ENCODE peak calls at places on chromosomes 5 and 9, in nine cellular contexts. D is astrocyte of the spinal cord, J is gastrocnemius medialis, F is tibial nerve, X is lung, K is pancreas, E is transverse colon, Q is astrocyte, S is fibroblast of lung. O is an unnamed sample.

GRCh38 chr5:139904566-139905400 is 109.2 kb downstream of the PSD2 start:
- DNase-seq in D (peak), J (no peak), F (no peak), X (no peak), K (no peak), E (no peak), Q (no peak), S (no peak), O (no peak)

GRCh38 chr5:64635056-64635686 is 55.1 kb upstream of the SHISAL2B start:
- DNase-seq in D (peak), J (no peak), F (no peak), X (no peak), K (no peak), E (no peak), Q (peak), S (peak), O (peak)

GRCh38 chr5:178404987-178405386 is 172.4 kb upstream of the PHYKPL start:
- DNase-seq in D (no peak), J (no peak), F (no peak), X (no peak), K (peak), E (no peak), Q (peak), S (peak), O (no peak)

GRCh38 chr9:74496819-74497749 is at the start of gene RORB:
- DNase-seq in D (peak), J (peak), F (peak), X (no peak), K (peak), E (peak), Q (peak), S (peak), O (peak)

GRCh38 chr5:160506006-160507004 is 84.7 kb downstream of the PTTG1 start:
- DNase-seq in D (peak), J (no peak), F (peak), X (no peak), K (no peak), E (peak), Q (peak), S (peak), O (peak)

GRCh38 chr9:69955536-69956355 is 87.9 kb upstream of the MAMDC2 start:
- DNase-seq in D (no peak), J (no peak), F (no peak), X (no peak), K (no peak), E (no peak), Q (no peak), S (no peak), O (no peak)

GRCh38 chr9:4714266-4715016 is 26.6 kb downstream of the AK3 start:
- DNase-seq in D (peak), J (no peak), F (no peak), X (no peak), K (no peak), E (no peak), Q (peak), S (peak), O (no peak)

GRCh38 chr9:97567894-97568202 is 65.3 kb downstream of the TSTD2 start:
- DNase-seq in D (no peak), J (no peak), F (no peak), X (no peak), K (no peak), E (no peak), Q (no peak), S (no peak), O (no peak)

GRCh38 chr9:13759624-13760023 is 480.1 kb upstream of the MPDZ start:
- DNase-seq in D (no peak), J (no peak), F (no peak), X (no peak), K (no peak), E (no peak), Q (no peak), S (no peak), O (no peak)

GRCh38 chr9:81377310-81377709 is 312.0 kb downstream of the TLE1 start:
- DNase-seq in D (no peak), J (no peak), F (no peak), X (no peak), K (no peak), E (no peak), Q (no peak), S (no peak), O (no peak)

GRCh38 chr5:148708854-148709253 is 54.5 kb upstream of the HTR4 start:
- DNase-seq in D (no peak), J (no peak), F (no peak), X (no peak), K (no peak), E (no peak), Q (no peak), S (no peak), O (no peak)

GRCh38 chr9:92265159-92265558 is 28.3 kb downstream of the IARS1 start:
- DNase-seq in D (no peak), J (no peak), F (no peak), X (no peak), K (no peak), E (no peak), Q (no peak), S (peak), O (peak)

GRCh38 chr9:133581553-133582343 is 27.4 kb downstream of the FAM163B start:
- DNase-seq in D (no peak), J (no peak), F (no peak), X (no peak), K (no peak), E (no peak), Q (no peak), S (no peak), O (peak)

GRCh38 chr9:87490907-87491306 is 6.8 kb upstream of the DAPK1 start:
- DNase-seq in D (no peak), J (no peak), F (no peak), X (no peak), K (no peak), E (no peak), Q (no peak), S (no peak), O (no peak)

GRCh38 chr9:134983094-134983493 is 65.4 kb upstream of the FCN1 start:
- DNase-seq in D (no peak), J (no peak), F (no peak), X (no peak), K (peak), E (no peak), Q (no peak), S (no peak), O (no peak)

GRCh38 chr5:137778772-137779564 is 24.8 kb upstream of the HNRNPA0 start:
- DNase-seq in D (peak), J (no peak), F (no peak), X (no peak), K (no peak), E (no peak), Q (peak), S (peak), O (peak)

GRCh38 chr5:72850113-72850512 is 33.7 kb downstream of the TNPO1 start:
- DNase-seq in D (no peak), J (no peak), F (no peak), X (no peak), K (no peak), E (no peak), Q (no peak), S (no peak), O (no peak)

GRCh38 chr9:89597711-89598707 is 6.8 kb upstream of the GADD45G start:
- DNase-seq in D (peak), J (no peak), F (peak), X (peak), K (no peak), E (peak), Q (no peak), S (peak), O (peak)

DNA sequence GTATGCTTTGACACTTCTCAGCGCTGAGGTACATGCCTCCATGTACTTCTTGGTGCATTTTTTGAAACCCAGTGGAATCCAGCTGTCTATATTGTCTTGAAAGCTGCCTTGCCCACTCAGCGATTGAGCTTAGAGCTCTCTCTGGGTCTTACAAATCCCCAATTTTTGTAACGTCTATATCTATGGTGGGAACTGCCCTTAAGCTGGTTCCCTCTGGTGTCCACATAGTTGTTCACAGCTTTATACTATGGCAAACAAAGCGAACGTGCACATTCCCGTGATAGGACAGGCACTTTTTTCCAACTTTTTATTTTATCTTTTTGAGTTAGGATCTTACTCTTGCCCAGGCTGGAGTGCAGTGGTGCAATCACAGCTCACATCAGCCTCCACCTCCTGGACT is 20.9 kb downstream of the CDHR2 start:
- DNase-seq in D (peak), J (no peak), F (no peak), X (no peak), K (no peak), E (no peak), Q (peak), S (peak), O (peak)
- TF ChIP-seq CTCF in D (peak), J (no peak), F (no peak), X (no peak), K (no peak), E (no peak), Q (no peak), S (peak), O (peak)

GRCh38 chr9:117412006-117412715 is 2.7 kb downstream of the ASTN2 start:
- DNase-seq in D (no peak), J (no peak), F (no peak), X (no peak), K (peak), E (no peak), Q (no peak), S (no peak), O (no peak)
- H3K4me3 ChIP-seq in D (no peak), J (no peak), F (no peak), X (no peak), K (no peak), E (no peak), Q (no peak), S (no peak), O (no peak)

DNA sequence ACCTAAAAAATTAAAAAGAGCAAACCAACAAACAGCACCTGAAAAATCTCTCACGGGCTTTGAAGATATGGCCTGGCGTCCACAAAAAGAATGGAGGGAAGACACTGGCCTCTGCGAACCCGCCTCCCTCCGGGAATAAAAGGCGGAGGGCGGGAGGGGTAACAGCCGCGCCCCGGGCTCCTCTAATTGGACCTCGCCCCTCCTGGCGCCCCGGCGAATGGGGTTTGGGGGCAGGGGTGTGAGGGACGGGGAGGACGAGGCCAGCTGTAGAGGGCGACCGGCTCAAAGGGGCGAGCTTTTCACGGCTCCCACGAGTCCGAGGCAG is 753 bp downstream of the FANCC start:
- DNase-seq in D (peak), J (peak), F (peak), X (peak), K (peak), E (peak), Q (peak), S (peak), O (peak)
- TF ChIP-seq CTCF in D (peak), J (no peak), F (no peak), X (no peak), K (no peak), E (no peak), Q (no peak), S (no peak), O (peak)

GRCh38 chr9:93967020-93967803 is 12.1 kb upstream of the BARX1 start:
- DNase-seq in D (no peak), J (no peak), F (no peak), X (peak), K (no peak), E (no peak), Q (no peak), S (no peak), O (no peak)

GRCh38 chr9:93968451-93969327 is 13.5 kb upstream of the BARX1 start:
- DNase-seq in D (peak), J (no peak), F (no peak), X (no peak), K (no peak), E (no peak), Q (peak), S (peak), O (peak)

GRCh38 chr9:93965830-93966577 is 10.8 kb upstream of the BARX1 start:
- DNase-seq in D (no peak), J (no peak), F (no peak), X (no peak), K (no peak), E (no peak), Q (no peak), S (no peak), O (no peak)

GRCh38 chr9:93964685-93965084 is 9.5 kb upstream of the BARX1 start:
- DNase-seq in D (no peak), J (no peak), F (no peak), X (no peak), K (no peak), E (no peak), Q (no peak), S (no peak), O (no peak)

DNA sequence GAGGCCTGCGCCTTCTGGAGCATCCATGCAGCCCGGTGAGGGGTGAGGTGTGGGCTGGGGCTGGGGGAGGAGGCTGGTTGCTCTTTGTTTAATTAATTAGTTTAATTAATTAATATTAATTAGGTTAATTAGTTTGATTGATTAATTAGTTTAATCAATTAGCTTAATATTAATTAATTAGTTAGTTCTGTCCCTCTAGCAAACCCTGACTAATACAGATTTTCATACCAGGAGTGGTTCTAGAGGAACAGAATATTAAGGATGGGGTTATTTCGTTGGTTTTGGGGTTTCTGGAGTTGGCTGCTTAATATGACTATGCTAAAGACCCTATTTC is 14.1 kb upstream of the BARX1 start:
- DNase-seq in D (no peak), J (no peak), F (no peak), X (no peak), K (no peak), E (no peak), Q (no peak), S (no peak), O (no peak)
- H3K4me3 ChIP-seq in D (no peak), J (no peak), F (no peak), X (no peak), K (no peak), E (no peak), Q (no peak), S (no peak), O (no peak)

DNA sequence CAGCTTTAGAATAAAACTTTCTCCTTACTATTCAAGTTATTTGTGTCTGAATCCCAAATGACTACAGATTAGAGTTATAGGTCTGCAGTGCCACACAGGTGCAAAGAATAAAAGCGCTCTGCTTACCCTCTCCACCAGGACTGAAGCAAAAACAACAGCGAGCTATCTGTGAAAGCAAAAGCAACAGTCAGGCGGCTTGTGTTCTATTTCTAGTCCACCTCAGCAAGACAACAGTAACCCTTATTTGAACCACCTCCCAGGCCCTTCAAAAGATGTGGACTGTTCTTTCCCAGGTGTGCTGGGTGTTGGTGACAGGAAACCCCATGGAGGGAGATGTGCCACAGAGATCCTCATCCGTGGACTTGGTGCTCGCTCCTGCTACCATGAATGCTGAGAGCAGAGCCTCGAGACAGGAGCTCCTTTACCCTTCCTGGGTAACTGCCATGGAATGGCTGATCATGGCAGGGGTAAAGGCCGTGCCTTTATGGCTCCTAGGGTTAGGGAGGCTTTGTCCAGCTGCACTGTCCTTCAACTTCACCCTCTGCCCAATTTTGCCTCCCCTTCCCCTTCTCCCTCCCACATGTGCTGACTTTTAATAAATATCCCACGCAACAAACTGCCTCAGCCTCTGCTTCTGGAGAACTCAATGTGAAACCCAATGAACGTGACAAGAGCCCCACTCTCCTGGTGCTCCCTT is 108.6 kb downstream of the SERINC5 start:
- DNase-seq in D (no peak), J (no peak), F (no peak), X (no peak), K (no peak), E (no peak), Q (no peak), S (no peak), O (no peak)
- TF ChIP-seq CTCF in D (no peak), J (no peak), F (no peak), X (no peak), K (no peak), E (no peak), Q (no peak), S (no peak), O (no peak)

DNA sequence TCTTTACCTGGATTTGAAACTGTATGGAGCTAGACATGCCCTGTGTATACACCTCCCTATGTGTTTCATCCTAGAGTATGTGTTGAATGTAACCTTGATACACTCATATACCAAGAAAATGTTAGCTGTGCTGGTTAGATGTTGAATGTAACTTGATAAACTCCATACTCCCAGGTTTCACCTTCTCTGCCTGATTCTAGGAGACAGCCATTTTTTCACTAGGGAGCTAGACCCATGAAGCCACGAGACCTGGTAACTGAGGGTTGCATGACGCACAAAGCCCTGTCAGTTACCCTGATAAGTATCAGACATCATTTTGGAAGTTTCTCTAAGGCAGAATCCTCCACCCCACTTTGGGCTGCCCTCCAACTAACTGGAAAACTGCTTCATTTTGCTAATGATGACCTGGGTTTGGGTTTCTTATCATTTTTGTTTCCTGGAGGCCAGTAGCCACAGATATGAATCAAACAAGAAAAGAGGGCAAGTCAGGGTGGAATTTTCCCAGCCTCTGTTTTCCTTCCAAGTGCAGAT is 478.5 kb upstream of the KIF2A start:
- DNase-seq in D (no peak), J (no peak), F (no peak), X (no peak), K (no peak), E (no peak), Q (peak), S (peak), O (no peak)
- H3K4me3 ChIP-seq in D (no peak), J (no peak), F (no peak), X (no peak), K (no peak), E (no peak), Q (no peak), S (no peak), O (no peak)

GRCh38 chr5:141398608-141399007 is 861 bp downstream of the PCDHGB5 start:
- DNase-seq in D (no peak), J (no peak), F (no peak), X (no peak), K (no peak), E (no peak), Q (no peak), S (no peak), O (no peak)

GRCh38 chr5:141403387-141403786 is 809 bp downstream of the PCDHGA9 start:
- DNase-seq in D (no peak), J (no peak), F (no peak), X (no peak), K (no peak), E (no peak), Q (no peak), S (no peak), O (no peak)

GRCh38 chr5:141399555-141400258 is 2.0 kb downstream of the PCDHGB5 start:
- DNase-seq in D (no peak), J (no peak), F (no peak), X (no peak), K (no peak), E (no peak), Q (no peak), S (no peak), O (no peak)

GRCh38 chr5:141402553-141403328 is at the start of gene PCDHGA9:
- DNase-seq in D (peak), J (no peak), F (no peak), X (no peak), K (no peak), E (no peak), Q (no peak), S (peak), O (peak)
- TF ChIP-seq CTCF in D (peak), J (peak), F (peak), X (no peak), K (no peak), E (no peak), Q (peak), S (peak), O (peak)

O was measured in choroid plexus epithelial cell.